ENCODE peak calls at places on chromosome 1, in four cellular contexts. K is astrocyte of the spinal cord; O is stimulated activated CD4-positive, alpha-beta T cell treated with anti-CD3 and anti-CD28 coated beads, Interleukin-12 subunit alpha, Interleukin-12 subunit beta, amount 100 ng/mL, for 4 hours; R is heart left ventricle. E is an unnamed sample.

GRCh38 chr1:39395357-39395831 is 96.0 kb upstream of the BMP8A start:
- DNase-seq in K (peak), O (no peak), R (no peak), E (peak)

GRCh38 chr1:226912587-226913176 is 27.4 kb upstream of the COQ8A start:
- DNase-seq in K (peak), O (peak), R (peak), E (peak)

GRCh38 chr1:26162220-26162703 is 3.4 kb downstream of the FAM110D start:
- DNase-seq in K (no peak), O (no peak), R (no peak), E (peak)

GRCh38 chr1:153545067-153546055 is at the start of gene S100A4:
- DNase-seq in K (peak), O (peak), R (peak), E (peak)

GRCh38 chr1:101275672-101276071 is 38.9 kb downstream of the S1PR1 start:
- DNase-seq in K (no peak), O (no peak), R (no peak), E (no peak)

GRCh38 chr1:244381887-244382565 is 69.7 kb downstream of the ADSS2 start:
- DNase-seq in K (peak), O (no peak), R (no peak), E (peak)

GRCh38 chr1:180503274-180503862 is 991 bp upstream of the ACBD6 start:
- DNase-seq in K (no peak), O (no peak), R (no peak), E (peak)

GRCh38 chr1:183012301-183012994 is 10.8 kb upstream of the LAMC1 start:
- DNase-seq in K (no peak), O (no peak), R (no peak), E (no peak)

GRCh38 chr1:194647118-194647517 is 1460.7 kb upstream of the B3GALT2 start:
- DNase-seq in K (no peak), O (no peak), R (no peak), E (no peak)

GRCh38 chr1:36199934-36200741 is 24.1 kb upstream of the THRAP3 start:
- DNase-seq in K (peak), O (no peak), R (no peak), E (peak)

GRCh38 chr1:7386226-7387052 is 384.7 kb upstream of the VAMP3 start:
- DNase-seq in K (peak), O (no peak), R (peak), E (no peak)

GRCh38 chr1:107953551-107953950 is 11.4 kb downstream of the VAV3 start:
- DNase-seq in K (no peak), O (no peak), R (no peak), E (no peak)

GRCh38 chr1:54571326-54571725 is 23.3 kb downstream of the ACOT11 start:
- DNase-seq in K (no peak), O (no peak), R (no peak), E (peak)

GRCh38 chr1:222914861-222915632 is 100.2 kb downstream of the DISP1 start:
- DNase-seq in K (peak), O (no peak), R (no peak), E (peak)

GRCh38 chr1:25990702-25991395 is 7.0 kb downstream of the PAFAH2 start:
- DNase-seq in K (no peak), O (peak), R (no peak), E (no peak)

GRCh38 chr1:53342735-53343470 is 15.0 kb upstream of the LRP8 start:
- DNase-seq in K (no peak), O (no peak), R (peak), E (no peak)